ENCODE peak calls at places on chromosomes 3 and 15, in six cellular contexts. One of them, this sample, is unnamed.

GRCh38 chr15:85284497-85284896 is 95.9 kb upstream of the AKAP13 start:
- DNase-seq in Peyer's patch: no peak
- DNase-seq in IMR-90: no peak
- DNase-seq in suprapubic skin: no peak
- DNase-seq in testis: no peak
- DNase-seq in sigmoid colon: no peak
- DNase-seq in this sample: no peak

GRCh38 chr15:84967380-84967779 is 14.3 kb upstream of the PDE8A start:
- DNase-seq in Peyer's patch: no peak
- DNase-seq in IMR-90: no peak
- DNase-seq in suprapubic skin: no peak
- DNase-seq in testis: no peak
- DNase-seq in sigmoid colon: no peak
- DNase-seq in this sample: no peak

GRCh38 chr3:64264491-64265109 is 39.3 kb upstream of the PRICKLE2 start:
- DNase-seq in Peyer's patch: no peak
- DNase-seq in IMR-90: peak; percentile 32
- DNase-seq in suprapubic skin: no peak
- DNase-seq in testis: no peak
- DNase-seq in sigmoid colon: no peak
- DNase-seq in this sample: no peak

GRCh38 chr15:74302821-74303359 is 64.6 kb downstream of the CYP11A1 start:
- DNase-seq in Peyer's patch: no peak
- DNase-seq in IMR-90: no peak
- DNase-seq in suprapubic skin: no peak
- DNase-seq in testis: peak; percentile 40
- DNase-seq in sigmoid colon: peak; percentile 46
- DNase-seq in this sample: no peak

GRCh38 chr15:64855206-64856000 is 13.7 kb downstream of the PLEKHO2 start:
- DNase-seq in Peyer's patch: no peak
- DNase-seq in IMR-90: peak; percentile 65
- DNase-seq in suprapubic skin: no peak
- DNase-seq in testis: no peak
- DNase-seq in sigmoid colon: peak; percentile 42
- DNase-seq in this sample: no peak

GRCh38 chr3:105334138-105334882 is 32.4 kb upstream of the ALCAM start:
- DNase-seq in Peyer's patch: no peak
- DNase-seq in IMR-90: peak; percentile 72
- DNase-seq in suprapubic skin: no peak
- DNase-seq in testis: no peak
- DNase-seq in sigmoid colon: no peak
- DNase-seq in this sample: no peak

GRCh38 chr3:127717357-127718243 is 44.8 kb downstream of the ABTB1 start:
- DNase-seq in Peyer's patch: peak; percentile 16
- DNase-seq in IMR-90: no peak
- DNase-seq in suprapubic skin: peak; percentile 34
- DNase-seq in testis: no peak
- DNase-seq in sigmoid colon: no peak
- DNase-seq in this sample: no peak

GRCh38 chr15:93296786-93297500 is 207.9 kb upstream of the RGMA start:
- DNase-seq in Peyer's patch: no peak
- DNase-seq in IMR-90: no peak
- DNase-seq in suprapubic skin: no peak
- DNase-seq in testis: no peak
- DNase-seq in sigmoid colon: no peak
- DNase-seq in this sample: no peak

GRCh38 chr15:80778964-80779657 is at the start of gene CEMIP:
- DNase-seq in Peyer's patch: peak; percentile 89
- DNase-seq in IMR-90: peak; percentile 76
- DNase-seq in suprapubic skin: peak; percentile 72
- DNase-seq in testis: peak; percentile 87
- DNase-seq in sigmoid colon: peak; percentile 85
- DNase-seq in this sample: peak; percentile 36

GRCh38 chr15:68278345-68279217 is 1.0 kb downstream of the FEM1B start:
- DNase-seq in Peyer's patch: no peak
- DNase-seq in IMR-90: peak; percentile 35
- DNase-seq in suprapubic skin: peak; percentile 84
- DNase-seq in testis: peak; percentile 62
- DNase-seq in sigmoid colon: no peak
- DNase-seq in this sample: peak; percentile 66

GRCh38 chr3:180926526-180926925 is 14.1 kb downstream of the FXR1 start:
- DNase-seq in Peyer's patch: no peak
- DNase-seq in IMR-90: peak; percentile 23
- DNase-seq in suprapubic skin: no peak
- DNase-seq in testis: no peak
- DNase-seq in sigmoid colon: no peak
- DNase-seq in this sample: no peak

GRCh38 chr3:126835472-126836219 is 131.6 kb downstream of the CHCHD6 start:
- DNase-seq in Peyer's patch: no peak
- DNase-seq in IMR-90: peak; percentile 76
- DNase-seq in suprapubic skin: no peak
- DNase-seq in testis: no peak
- DNase-seq in sigmoid colon: peak; percentile 20
- DNase-seq in this sample: no peak

GRCh38 chr15:75723847-75724660 is 11.4 kb upstream of the CSPG4 start:
- DNase-seq in Peyer's patch: peak; percentile 92
- DNase-seq in IMR-90: peak; percentile 96
- DNase-seq in suprapubic skin: peak; percentile 96
- DNase-seq in testis: peak; percentile 91
- DNase-seq in sigmoid colon: peak; percentile 99
- DNase-seq in this sample: peak; percentile 76

GRCh38 chr3:32334675-32335074 is 57.0 kb upstream of the CMTM7 start:
- DNase-seq in Peyer's patch: no peak
- DNase-seq in IMR-90: no peak
- DNase-seq in suprapubic skin: no peak
- DNase-seq in testis: no peak
- DNase-seq in sigmoid colon: no peak
- DNase-seq in this sample: no peak

GRCh38 chr3:131995936-131996335 is 38.9 kb downstream of the CPNE4 start:
- DNase-seq in Peyer's patch: no peak
- DNase-seq in IMR-90: no peak
- DNase-seq in suprapubic skin: no peak
- DNase-seq in testis: no peak
- DNase-seq in sigmoid colon: no peak
- DNase-seq in this sample: no peak

GRCh38 chr3:16477054-16477453 is 36.4 kb downstream of the RFTN1 start:
- DNase-seq in Peyer's patch: no peak
- DNase-seq in IMR-90: peak; percentile 57
- DNase-seq in suprapubic skin: no peak
- DNase-seq in testis: no peak
- DNase-seq in sigmoid colon: no peak
- DNase-seq in this sample: no peak

GRCh38 chr15:54582863-54583643 is 604.8 kb downstream of the UNC13C start:
- DNase-seq in Peyer's patch: no peak
- DNase-seq in IMR-90: no peak
- DNase-seq in suprapubic skin: no peak
- DNase-seq in testis: no peak
- DNase-seq in sigmoid colon: no peak
- DNase-seq in this sample: no peak
- TF ChIP-seq POLR2A in Peyer's patch: no peak
- TF ChIP-seq POLR2A in IMR-90: no peak
- TF ChIP-seq POLR2A in suprapubic skin: no peak
- TF ChIP-seq POLR2A in testis: no peak
- TF ChIP-seq POLR2A in sigmoid colon: no peak
- TF ChIP-seq POLR2A in this sample: no peak

DNA sequence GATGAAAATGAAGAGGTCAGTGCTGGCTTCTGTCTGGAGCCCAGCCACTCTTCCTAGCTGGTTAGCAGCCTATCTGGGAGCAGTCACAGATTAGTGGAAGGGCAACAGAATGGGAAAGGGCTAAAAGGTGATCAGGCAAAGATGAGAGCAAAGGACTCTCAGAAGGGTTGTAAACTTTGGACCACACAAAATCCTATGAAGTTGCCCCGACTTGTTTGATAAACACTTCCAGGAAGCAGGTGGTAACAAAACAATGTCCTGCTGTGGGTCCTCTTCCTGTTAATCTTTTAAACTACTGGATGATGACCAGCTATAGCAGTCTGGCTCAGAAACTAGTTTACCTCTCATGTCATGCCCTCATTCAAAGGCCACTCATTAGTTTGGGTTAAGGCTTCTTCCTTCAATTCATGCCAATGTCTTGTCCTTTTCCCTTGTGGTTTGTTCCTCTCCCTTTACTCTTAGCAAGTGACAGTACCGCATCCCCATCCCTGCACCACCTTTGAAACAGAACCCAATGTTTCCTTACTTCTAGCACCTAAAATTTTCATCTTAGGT is 19.2 kb downstream of the POLG start:
- DNase-seq in Peyer's patch: no peak
- DNase-seq in IMR-90: no peak
- DNase-seq in suprapubic skin: no peak
- DNase-seq in testis: no peak
- DNase-seq in sigmoid colon: no peak
- DNase-seq in this sample: no peak
- TF ChIP-seq POLR2A in Peyer's patch: no peak
- TF ChIP-seq POLR2A in IMR-90: no peak
- TF ChIP-seq POLR2A in suprapubic skin: no peak
- TF ChIP-seq POLR2A in testis: no peak
- TF ChIP-seq POLR2A in sigmoid colon: no peak
- TF ChIP-seq POLR2A in this sample: no peak

GRCh38 chr15:63035253-63035652 is 7.3 kb upstream of the TPM1 start:
- DNase-seq in Peyer's patch: no peak
- DNase-seq in IMR-90: no peak
- DNase-seq in suprapubic skin: no peak
- DNase-seq in testis: no peak
- DNase-seq in sigmoid colon: no peak
- DNase-seq in this sample: no peak
- TF ChIP-seq POLR2A in Peyer's patch: no peak
- TF ChIP-seq POLR2A in IMR-90: no peak
- TF ChIP-seq POLR2A in suprapubic skin: no peak
- TF ChIP-seq POLR2A in testis: no peak
- TF ChIP-seq POLR2A in sigmoid colon: no peak
- TF ChIP-seq POLR2A in this sample: no peak

DNA sequence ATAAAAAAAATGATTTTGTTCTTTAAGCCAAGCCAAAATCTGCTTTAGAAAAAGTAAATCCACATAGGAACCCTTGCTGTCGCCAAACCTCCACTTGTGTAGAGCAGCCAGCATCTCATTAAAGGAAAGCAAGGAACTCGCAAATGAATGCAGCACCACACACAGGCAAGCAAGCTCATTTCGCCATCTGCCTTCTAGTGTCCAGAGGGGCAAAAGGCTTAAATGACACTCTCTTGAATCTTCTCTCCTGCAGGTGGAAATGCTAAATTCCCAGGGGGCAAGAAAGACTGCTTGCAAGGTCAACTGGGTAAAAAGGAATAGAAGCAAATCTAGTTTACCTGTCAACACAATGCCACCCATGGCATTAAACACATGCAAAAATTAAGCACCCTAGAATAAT is 2.4 kb downstream of the MB21D2 start:
- DNase-seq in Peyer's patch: no peak
- DNase-seq in IMR-90: peak; percentile 68
- DNase-seq in suprapubic skin: no peak
- DNase-seq in testis: peak; percentile 63
- DNase-seq in sigmoid colon: no peak
- DNase-seq in this sample: no peak
- TF ChIP-seq POLR2A in Peyer's patch: no peak
- TF ChIP-seq POLR2A in IMR-90: no peak
- TF ChIP-seq POLR2A in suprapubic skin: no peak
- TF ChIP-seq POLR2A in testis: no peak
- TF ChIP-seq POLR2A in sigmoid colon: no peak
- TF ChIP-seq POLR2A in this sample: no peak